ENCODE peak calls at places on chromosomes 6 and 20, in eight cellular contexts. A, Q, S, B, Y, X, N and D are unnamed samples.

GRCh38 chr20:58829531-58829941 is 21.2 kb downstream of the GNAS-AS1 start:
- DNase-seq in A (no peak), Q (no peak), X (no peak), B (no peak), S (no peak), Y (no peak), N (no peak), D (no peak)

GRCh38 chr6:12418946-12419345 is 128.8 kb downstream of the EDN1 start:
- DNase-seq in S (no peak), Q (no peak), N (no peak), B (no peak), A (no peak), Y (no peak), X (no peak), D (no peak)

GRCh38 chr20:14838663-14839650 is 501.5 kb upstream of the FLRT3 start:
- DNase-seq in B (no peak), A (no peak), N (no peak), X (no peak), S (no peak), Q (peak; percentile 42), Y (peak; percentile 71), D (no peak)

GRCh38 chr6:99416226-99416625 is 8.9 kb downstream of the PNISR start:
- DNase-seq in A (no peak), S (no peak), Q (no peak), X (no peak), Y (no peak), N (no peak), B (no peak), D (no peak)

GRCh38 chr6:31737315-31738047 is 1.2 kb upstream of the CLIC1 start:
- DNase-seq in A (no peak), X (peak; percentile 56), N (no peak), Q (no peak), B (no peak), S (peak; percentile 52), Y (peak; percentile 51), D (no peak)

GRCh38 chr20:63745961-63746765 is 6.6 kb downstream of the SLC2A4RG start:
- DNase-seq in X (no peak), B (no peak), N (peak; percentile 68), Y (no peak), Q (no peak), A (no peak), S (no peak), D (no peak)

GRCh38 chr20:57342829-57343228 is 8.2 kb upstream of the RAE1 start:
- DNase-seq in S (no peak), X (no peak), A (no peak), Q (no peak), Y (no peak), B (no peak), N (no peak), D (no peak)

GRCh38 chr6:72386324-72386723 is 235.5 kb upstream of the KCNQ5 start:
- DNase-seq in S (no peak), Y (no peak), Q (no peak), X (no peak), N (no peak), B (no peak), A (peak; percentile 66), D (no peak)

GRCh38 chr6:155275808-155276480 is 12.1 kb downstream of the CLDN20 start:
- DNase-seq in Y (no peak), S (no peak), X (no peak), N (no peak), Q (no peak), B (no peak), A (no peak), D (no peak)

GRCh38 chr20:42338274-42339172 is 720.3 kb upstream of the CHD6 start:
- DNase-seq in X (no peak), Q (no peak), A (no peak), B (no peak), S (no peak), Y (no peak), N (no peak), D (no peak)

GRCh38 chr6:79234150-79235022 is at the start of gene HMGN3:
- DNase-seq in Q (peak; percentile 97), A (peak; percentile 97), S (peak; percentile 96), X (peak; percentile 94), Y (peak; percentile 92), B (peak; percentile 93), N (peak; percentile 93), D (peak; percentile 94)

GRCh38 chr6:12485226-12485764 is 195.1 kb downstream of the EDN1 start:
- DNase-seq in Q (no peak), B (no peak), Y (no peak), S (no peak), X (no peak), A (no peak), N (no peak), D (no peak)

GRCh38 chr20:46035713-46036112 is 6.7 kb downstream of the SLC12A5 start:
- DNase-seq in Y (no peak), S (no peak), B (no peak), N (no peak), X (no peak), A (no peak), Q (no peak), D (no peak)

GRCh38 chr6:137307163-137307851 is 88.1 kb upstream of the IFNGR1 start:
- DNase-seq in Y (no peak), N (no peak), Q (no peak), B (no peak), A (peak; percentile 78), S (no peak), X (no peak), D (peak; percentile 10)

GRCh38 chr20:60453847-60454246 is 495.6 kb downstream of the CDH26 start:
- DNase-seq in Q (no peak), X (peak; percentile 44), Y (no peak), A (no peak), S (no peak), N (peak; percentile 71), B (no peak), D (peak; percentile 2)